ENCODE peak calls at places on chromosomes 13 and 19, in six cellular contexts. Y is GM23338, R is nucleus accumbens, Q is AG08395, L is COR-L47, I is colonic mucosa. S is an unnamed sample.

GRCh38 chr13:113729329-113730019 is 29.6 kb upstream of the TMEM255B start:
- DNase-seq in L (no peak), Q (peak), Y (no peak), R (no peak), I (no peak), S (no peak)

GRCh38 chr19:45767410-45767880 is 1.6 kb downstream of the SIX5 start:
- DNase-seq in Q (peak), Y (peak), I (peak), L (no peak), R (no peak), S (no peak)

GRCh38 chr13:110317093-110317492 is 10.0 kb downstream of the COL4A2 start:
- DNase-seq in L (no peak), Q (no peak), Y (no peak), R (no peak), I (no peak), S (no peak)

GRCh38 chr13:28239374-28239773 is 101.0 kb downstream of the PAN3 start:
- DNase-seq in R (no peak), L (no peak), I (no peak), Q (peak), Y (no peak), S (no peak)

GRCh38 chr19:3106509-3107141 is 12.5 kb downstream of the GNA11 start:
- DNase-seq in L (no peak), I (no peak), Q (no peak), R (no peak), Y (no peak), S (no peak)

GRCh38 chr19:31883299-31883990 is 462.0 kb upstream of the ZNF507 start:
- DNase-seq in R (no peak), Y (no peak), L (no peak), I (no peak), Q (no peak), S (no peak)

GRCh38 chr13:102100234-102100633 is 301.6 kb downstream of the FGF14 start:
- DNase-seq in L (no peak), Y (peak), Q (no peak), R (no peak), I (no peak), S (no peak)

GRCh38 chr13:76023644-76024043 is 387.5 kb downstream of the LMO7 start:
- DNase-seq in Y (no peak), L (no peak), I (no peak), R (no peak), Q (peak), S (no peak)

GRCh38 chr19:46732966-46733692 is 12.7 kb upstream of the FKRP start:
- DNase-seq in R (no peak), Q (no peak), Y (no peak), L (no peak), I (no peak), S (no peak)

GRCh38 chr13:75803175-75803611 is 167.1 kb downstream of the LMO7 start:
- DNase-seq in Q (no peak), L (peak), I (peak), Y (peak), R (no peak), S (peak)

GRCh38 chr19:7919681-7920519 is at the start of gene SNAPC2:
- DNase-seq in I (peak), L (peak), Q (peak), R (peak), Y (peak), S (peak)

GRCh38 chr19:16638666-16639065 is 10.7 kb upstream of the MED26 start:
- DNase-seq in L (no peak), R (no peak), Q (no peak), Y (no peak), I (no peak), S (no peak)

GRCh38 chr13:24737042-24737441 is 26.9 kb upstream of the RNF17 start:
- DNase-seq in I (no peak), L (no peak), Y (peak), Q (no peak), R (no peak), S (no peak)

GRCh38 chr19:47351545-47351944 is 2.4 kb downstream of the DHX34 start:
- DNase-seq in I (no peak), L (no peak), Q (peak), Y (peak), R (peak), S (no peak)

GRCh38 chr13:39942901-39943273 is 287.4 kb downstream of the COG6 start:
- DNase-seq in Q (peak), Y (peak), R (peak), I (peak), L (peak), S (peak)

GRCh38 chr13:34751044-34751443 is 191.0 kb upstream of the NBEA start:
- DNase-seq in I (no peak), L (no peak), Q (no peak), Y (no peak), R (no peak), S (no peak)

GRCh38 chr19:7773841-7774240 is 10.8 kb downstream of the CLEC4M start:
- DNase-seq in I (no peak), L (no peak), R (no peak), Y (no peak), Q (no peak), S (no peak)

GRCh38 chr19:41144403-41144802 is 30.2 kb downstream of the CYP2F1 start:
- DNase-seq in L (peak), Q (peak), Y (peak), I (peak), R (peak), S (peak)

GRCh38 chr13:49585220-49586157 is at the start of gene RCBTB1:
- DNase-seq in I (peak), Y (peak), L (peak), R (peak), Q (peak), S (peak)

GRCh38 chr13:99481357-99481756 is 19.9 kb upstream of the TM9SF2 start:
- DNase-seq in Q (no peak), L (no peak), R (no peak), I (no peak), Y (no peak), S (no peak)

GRCh38 chr13:108003626-108004025 is 211.7 kb downstream of the LIG4 start:
- DNase-seq in L (peak), Q (no peak), R (no peak), Y (no peak), I (no peak), S (no peak)

GRCh38 chr19:11931051-11931450 is 6.1 kb downstream of the ZNF700 start:
- DNase-seq in L (no peak), I (no peak), Q (no peak), R (no peak), Y (no peak), S (no peak)

GRCh38 chr19:17680235-17680722 is 7.9 kb downstream of the UNC13A start:
- DNase-seq in L (no peak), Y (peak), Q (peak), R (no peak), I (peak), S (no peak)